ENCODE peak calls at places on chromosome 19, in five cellular contexts. A is Peyer's patch, B is heart left ventricle, O is adrenal gland, J is GM23338. F is an unnamed sample.

GRCh38 chr19:3682741-3683404 is 17.4 kb downstream of the PIP5K1C start:
- DNase-seq in O (no peak), B (no peak), J (no peak), A (no peak), F (no peak)

GRCh38 chr19:14135985-14136508 is 342 bp downstream of the ASF1B start:
- DNase-seq in O (no peak), B (no peak), J (no peak), A (no peak), F (no peak)

GRCh38 chr19:17468302-17469091 is 1.8 kb upstream of the SLC27A1 start:
- DNase-seq in B (peak; percentile 83), A (no peak), O (peak; percentile 92), J (peak; percentile 46), F (no peak)

GRCh38 chr19:41707502-41707812 is 969 bp upstream of the CEACAM5 start:
- DNase-seq in A (no peak), J (peak; percentile 47), O (no peak), B (no peak), F (no peak)

GRCh38 chr19:16714702-16715294 is 4.8 kb upstream of the NWD1 start:
- DNase-seq in B (peak; percentile 68), A (peak; percentile 57), O (peak; percentile 51), J (peak; percentile 76), F (peak; percentile 74)

GRCh38 chr19:38003427-38004099 is 96.6 kb downstream of the SIPA1L3 start:
- DNase-seq in J (peak; percentile 84), A (no peak), O (peak; percentile 68), B (peak; percentile 81), F (peak; percentile 82)

GRCh38 chr19:23788415-23788814 is 29.7 kb upstream of the ZNF681 start:
- DNase-seq in O (no peak), B (no peak), A (no peak), J (no peak), F (no peak)

GRCh38 chr19:11041966-11042627 is 47.2 kb upstream of the LDLR start:
- DNase-seq in J (no peak), B (no peak), A (no peak), O (no peak), F (no peak)

GRCh38 chr19:45705115-45705514 is 12.6 kb downstream of the QPCTL start:
- DNase-seq in O (no peak), A (no peak), B (no peak), J (no peak), F (no peak)

DNA sequence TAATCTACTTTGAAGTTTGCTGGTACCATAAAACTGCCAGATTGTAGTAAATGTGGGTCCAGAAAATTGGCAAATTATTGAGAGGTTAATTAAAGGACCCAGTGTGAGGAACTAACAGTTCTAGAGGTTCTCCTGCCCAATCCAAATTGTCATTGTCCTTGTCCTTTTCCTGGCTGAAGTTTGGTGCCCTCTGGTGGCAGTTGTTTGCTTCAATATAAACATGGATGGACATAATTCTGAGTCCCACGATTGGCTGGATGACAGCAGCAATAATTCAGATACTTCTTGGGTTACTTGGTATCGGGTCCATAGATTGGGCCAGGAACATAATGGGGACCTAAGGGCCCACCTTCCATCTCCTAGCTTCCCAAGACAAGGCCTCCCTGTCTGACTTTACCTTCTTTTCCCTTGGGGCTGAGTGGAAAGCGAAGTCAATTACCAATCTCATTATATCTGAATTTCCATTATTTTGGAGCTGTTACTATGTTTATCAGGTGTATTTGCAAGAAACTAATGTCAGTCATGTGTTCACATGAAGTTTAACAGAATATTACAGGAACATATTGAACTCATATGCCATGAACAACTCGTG is 33.8 kb upstream of the GARRE1 start:
- DNase-seq in B (no peak), A (no peak), J (peak; percentile 83), O (peak; percentile 81), F (peak; percentile 77)
- TF ChIP-seq CTCF in B (peak; percentile 64), A (peak; percentile 69), J (peak; percentile 78), O (peak; percentile 58), F (peak; percentile 70)

GRCh38 chr19:50657222-50657669 is 8.0 kb downstream of the C19orf81 start:
- DNase-seq in A (no peak), O (no peak), J (no peak), B (no peak), F (no peak)

GRCh38 chr19:50657672-50658437 is 8.6 kb downstream of the C19orf81 start:
- DNase-seq in O (peak; percentile 99), A (peak; percentile 65), J (peak; percentile 100), B (peak; percentile 86), F (peak; percentile 69)

GRCh38 chr19:50660083-50660366 is 10.8 kb downstream of the C19orf81 start:
- DNase-seq in J (peak; percentile 46), A (no peak), B (no peak), O (no peak), F (no peak)

GRCh38 chr19:50659318-50660082 is 10.3 kb downstream of the C19orf81 start:
- DNase-seq in A (no peak), J (peak; percentile 45), B (no peak), O (no peak), F (no peak)

GRCh38 chr19:50658438-50659317 is 9.4 kb downstream of the C19orf81 start:
- DNase-seq in O (peak; percentile 83), A (no peak), J (peak; percentile 97), B (peak; percentile 83), F (no peak)
- H3K4me3 ChIP-seq in O (no peak overlapping the region), A (peak overlapping the region; percentile 29), J (peak overlapping the region; percentile 94), B (peak overlapping the region; percentile 29), F (no peak overlapping the region)

DNA sequence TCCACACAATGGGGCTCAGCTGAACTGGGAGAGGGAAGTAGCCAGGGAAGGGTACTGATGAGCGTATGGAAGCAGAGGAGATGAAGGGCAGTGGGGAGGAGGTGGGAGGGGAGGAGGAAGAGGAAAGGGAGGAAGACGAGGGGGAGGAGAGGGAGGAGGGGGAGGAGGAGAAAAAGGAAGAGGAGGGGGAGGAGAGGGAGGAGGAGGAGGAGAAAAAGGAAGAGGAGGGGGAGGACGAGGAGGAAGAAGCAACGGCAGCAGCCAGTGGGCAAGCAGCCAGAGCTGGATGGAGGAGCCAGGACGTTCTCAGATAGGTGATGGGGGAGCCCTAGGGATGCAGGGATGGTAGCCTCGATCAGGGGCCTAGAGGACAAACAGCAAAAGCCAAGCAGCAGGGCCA is 5.6 kb downstream of the CERS4 start:
- DNase-seq in B (no peak), O (no peak), A (no peak), J (no peak), F (no peak)
- TF ChIP-seq CTCF in B (no peak), O (no peak), A (no peak), J (no peak), F (no peak)

DNA sequence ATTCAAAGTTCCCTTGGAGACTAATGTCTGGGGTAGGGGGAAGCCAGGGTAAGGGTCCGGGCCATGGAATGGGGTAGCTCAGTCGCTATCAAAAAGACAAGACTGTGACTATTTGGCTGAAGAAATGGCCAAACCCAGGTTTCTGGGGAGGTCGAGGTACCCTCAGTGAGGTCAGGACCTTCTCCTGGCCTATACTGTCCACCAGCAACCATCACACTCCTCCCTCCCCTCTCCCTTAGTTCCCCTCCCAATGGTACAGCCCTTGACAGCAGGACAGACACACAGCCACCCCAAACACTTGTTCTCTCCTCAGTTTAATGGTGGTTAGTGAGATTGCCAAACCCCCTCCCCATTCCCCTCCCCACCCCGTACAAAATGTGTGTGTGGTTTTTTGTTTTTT is 2.6 kb upstream of the ZNF428 start:
- DNase-seq in B (no peak), O (no peak), J (no peak), A (no peak), F (no peak)
- H3K4me3 ChIP-seq in B (no peak overlapping the region), O (no peak overlapping the region), J (no peak overlapping the region), A (no peak overlapping the region), F (no peak overlapping the region)

GRCh38 chr19:40524133-40524549 is 52.5 kb upstream of the SHKBP1 start:
- DNase-seq in O (no peak), J (no peak), B (no peak), A (no peak), F (no peak)

GRCh38 chr19:40523322-40524047 is 53.2 kb upstream of the SHKBP1 start:
- DNase-seq in O (peak; percentile 90), B (no peak), A (peak; percentile 90), J (peak; percentile 93), F (peak; percentile 67)

GRCh38 chr19:40517248-40517647 is 50.4 kb downstream of the SPTBN4 start:
- DNase-seq in B (no peak), O (no peak), A (no peak), J (no peak), F (no peak)

GRCh38 chr19:40521276-40521675 is 54.5 kb downstream of the SPTBN4 start:
- DNase-seq in O (no peak), B (no peak), A (no peak), J (no peak), F (peak; percentile 21)

GRCh38 chr19:40519352-40520322 is 52.8 kb downstream of the SPTBN4 start:
- DNase-seq in O (no peak), A (no peak), J (peak; percentile 81), B (no peak), F (no peak)
- TF ChIP-seq CTCF in O (no peak), A (no peak), J (peak; percentile 33), B (no peak), F (no peak)